ENCODE peak calls at places on chromosome 19, in seven cellular contexts. J, T, Y, U, O, E and X are unnamed samples.

GRCh38 chr19:1568320-1569019 is at the start of gene MEX3D:
- DNase-seq in T (peak), U (no peak), Y (peak), J (peak), O (peak), E (peak), X (peak)

GRCh38 chr19:39335168-39335567 is 675 bp downstream of the GMFG start:
- DNase-seq in T (no peak), U (no peak), J (peak), O (peak), Y (no peak), E (no peak), X (no peak)

GRCh38 chr19:31955884-31956283 is 389.5 kb upstream of the ZNF507 start:
- DNase-seq in U (no peak), Y (no peak), E (no peak), O (no peak), J (no peak), T (no peak), X (no peak)

GRCh38 chr19:2805261-2805900 is 14.3 kb upstream of the ZNF554 start:
- DNase-seq in T (peak), O (no peak), Y (no peak), E (no peak), J (no peak), U (no peak), X (no peak)

GRCh38 chr19:47726467-47726866 is 13.2 kb downstream of the EHD2 start:
- DNase-seq in T (no peak), U (no peak), O (no peak), Y (peak), J (no peak), E (no peak), X (no peak)

GRCh38 chr19:14775855-14776254 is 2.5 kb downstream of the ADGRE2 start:
- DNase-seq in J (no peak), O (peak), E (no peak), T (peak), Y (no peak), U (no peak), X (no peak)

GRCh38 chr19:17553256-17553655 is 2.2 kb upstream of the COLGALT1 start:
- DNase-seq in U (peak), J (no peak), E (peak), O (no peak), Y (peak), T (no peak), X (no peak)

GRCh38 chr19:35518313-35518712 is 4.9 kb upstream of the DMKN start:
- DNase-seq in U (peak), T (no peak), E (peak), O (no peak), Y (peak), J (no peak), X (no peak)

GRCh38 chr19:54388001-54388802 is 23.5 kb upstream of the LAIR1 start:
- DNase-seq in U (no peak), E (no peak), J (peak), Y (no peak), O (peak), T (no peak), X (peak)

GRCh38 chr19:54554006-54554405 is 19.6 kb upstream of the LILRA2 start:
- DNase-seq in U (no peak), Y (no peak), J (no peak), E (no peak), O (no peak), T (no peak), X (no peak)

GRCh38 chr19:6613711-6614110 is 22.8 kb upstream of the CD70 start:
- DNase-seq in O (no peak), Y (no peak), T (no peak), E (peak), J (peak), U (no peak), X (no peak)

GRCh38 chr19:16470911-16471811 is 609 bp downstream of the EPS15L1 start:
- DNase-seq in T (no peak), J (peak), E (peak), Y (peak), U (no peak), O (peak), X (peak)

GRCh38 chr19:50565984-50566903 is 2.0 kb downstream of the LRRC4B start:
- DNase-seq in T (no peak), J (peak), O (peak), Y (no peak), U (no peak), E (no peak), X (peak)

GRCh38 chr19:45527731-45528130 is 20.5 kb downstream of the VASP start:
- DNase-seq in E (no peak), J (no peak), T (no peak), U (no peak), Y (no peak), O (no peak), X (no peak)

DNA sequence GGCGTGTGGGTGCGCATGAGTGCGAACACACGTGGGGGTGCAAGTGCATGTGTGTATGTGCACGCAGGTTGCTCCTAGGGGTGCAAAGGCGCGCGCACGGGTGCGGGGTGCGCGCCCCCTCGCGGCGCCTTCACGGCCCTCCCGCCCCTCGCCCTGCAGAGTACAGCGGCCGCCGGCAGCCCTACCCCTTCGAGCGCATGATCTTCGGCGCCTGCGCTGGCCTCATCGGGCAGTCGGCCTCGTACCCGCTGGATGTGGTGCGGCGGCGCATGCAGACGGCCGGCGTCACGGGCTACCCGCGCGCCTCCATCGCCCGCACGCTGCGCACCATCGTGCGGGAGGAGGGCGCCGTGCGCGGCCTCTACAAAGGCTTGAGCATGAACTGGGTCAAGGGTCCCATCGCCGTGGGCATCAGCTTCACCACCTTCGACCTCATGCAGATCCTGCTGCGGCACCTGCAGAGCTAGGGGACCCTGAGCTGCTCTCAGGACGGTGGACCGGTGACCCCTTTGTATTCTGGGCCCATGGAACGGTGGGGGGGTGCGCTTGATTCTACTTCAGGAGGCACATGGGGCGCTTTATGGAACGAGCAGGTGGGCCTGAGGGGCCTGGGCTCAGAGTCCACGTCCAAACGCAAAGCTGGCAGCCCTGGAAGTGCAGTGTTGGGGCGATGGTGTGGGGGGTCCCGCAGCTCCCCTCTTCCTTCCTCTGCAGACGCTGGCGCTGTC is 27.7 kb downstream of the TMEM161A start:
- DNase-seq in E (no peak), O (peak), U (no peak), Y (no peak), T (no peak), J (peak), X (peak)
- TF ChIP-seq CTCF in E (peak), O (peak), U (peak), Y (peak), T (peak), J (peak), X (peak)

GRCh38 chr19:11322269-11323024 is 17.0 kb downstream of the RAB3D start:
- DNase-seq in O (no peak), Y (no peak), J (no peak), E (no peak), T (no peak), U (no peak), X (no peak)
- TF ChIP-seq CTCF in O (no peak), Y (no peak), J (no peak), E (no peak), T (no peak), U (no peak), X (no peak)

GRCh38 chr19:5564930-5565329 is 2.8 kb downstream of the TINCR start:
- DNase-seq in U (no peak), T (no peak), Y (no peak), E (no peak), O (no peak), J (no peak), X (no peak)

GRCh38 chr19:5561559-5561958 is 6.2 kb downstream of the TINCR start:
- DNase-seq in E (no peak), U (no peak), J (no peak), T (no peak), Y (no peak), O (no peak), X (no peak)

GRCh38 chr19:5563941-5564612 is 3.7 kb downstream of the TINCR start:
- DNase-seq in O (no peak), T (no peak), U (no peak), Y (no peak), E (peak), J (no peak), X (no peak)

GRCh38 chr19:5562280-5562679 is 5.5 kb downstream of the TINCR start:
- DNase-seq in O (no peak), U (no peak), Y (no peak), J (no peak), E (no peak), T (no peak), X (no peak)

GRCh38 chr19:5563008-5563431 is 4.7 kb downstream of the TINCR start:
- DNase-seq in Y (no peak), E (no peak), U (no peak), T (no peak), J (no peak), O (no peak), X (no peak)
- TF ChIP-seq CTCF in Y (peak), E (peak), U (no peak), T (no peak), J (no peak), O (no peak), X (peak)

GRCh38 chr19:27774337-27774736 is 1438.6 kb downstream of the UQCRFS1 start:
- DNase-seq in E (no peak), U (no peak), J (peak), O (no peak), T (no peak), Y (no peak), X (no peak)
- TF ChIP-seq CTCF in E (peak), U (peak), J (no peak), O (no peak), T (no peak), Y (peak), X (no peak)

DNA sequence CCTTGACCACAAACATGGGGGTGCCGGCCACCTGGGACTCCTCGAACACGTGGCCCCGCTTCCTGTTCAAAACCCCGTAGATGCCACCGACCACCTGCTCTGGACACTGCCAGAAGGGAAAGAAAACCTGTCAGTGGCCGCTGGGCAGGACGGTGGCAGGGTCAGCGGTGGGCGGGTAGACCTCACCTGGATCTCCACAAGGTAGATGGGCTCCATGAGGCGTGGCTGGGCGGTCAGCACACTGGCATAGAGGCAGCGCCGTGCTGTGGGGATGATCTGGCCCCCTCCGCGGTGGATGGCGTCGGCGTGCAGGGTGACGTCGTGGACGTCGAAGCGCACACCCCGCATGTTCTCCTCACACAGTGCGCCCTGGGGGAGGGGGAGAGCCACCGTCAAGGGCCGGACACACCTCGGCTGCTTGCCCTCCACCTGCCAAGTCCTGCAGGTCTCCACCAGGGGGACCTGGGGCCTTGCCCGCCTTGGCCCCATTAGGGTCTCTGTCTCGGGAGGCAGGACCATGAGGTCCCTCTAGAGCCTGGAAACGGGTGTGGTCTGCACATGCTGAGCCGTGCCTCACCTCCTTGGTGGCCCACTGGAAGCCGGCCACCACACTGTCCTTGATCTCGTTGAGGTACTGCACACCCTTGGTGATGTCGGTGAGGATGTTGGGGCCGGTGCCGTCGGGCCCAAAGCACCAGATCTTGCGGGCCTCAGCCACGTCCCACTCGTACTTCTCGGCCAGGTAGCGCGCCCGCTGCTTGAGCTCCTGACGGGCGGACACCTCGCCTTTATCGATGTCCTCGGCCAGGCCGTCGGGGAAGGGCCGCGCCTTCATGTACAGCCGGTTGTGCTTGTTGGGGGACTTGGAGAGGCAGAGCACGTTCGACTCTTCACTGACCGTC is 6.6 kb upstream of the DAPK3 start:
- DNase-seq in Y (no peak), U (no peak), J (no peak), O (no peak), E (no peak), T (no peak), X (no peak)
- TF ChIP-seq CTCF in Y (peak), U (no peak), J (no peak), O (no peak), E (peak), T (peak), X (no peak)

GRCh38 chr19:30014770-30015169 is 72.7 kb downstream of the URI1 start:
- DNase-seq in J (no peak), T (no peak), Y (no peak), E (no peak), O (no peak), U (no peak), X (no peak)

GRCh38 chr19:30009013-30009412 is 67.0 kb downstream of the URI1 start:
- DNase-seq in U (no peak), E (no peak), J (no peak), T (no peak), O (no peak), Y (no peak), X (no peak)

GRCh38 chr19:30006206-30006605 is 64.2 kb downstream of the URI1 start:
- DNase-seq in T (no peak), O (no peak), E (no peak), U (no peak), J (no peak), Y (no peak), X (no peak)

GRCh38 chr19:30008169-30008568 is 66.1 kb downstream of the URI1 start:
- DNase-seq in Y (no peak), J (no peak), T (no peak), O (no peak), E (no peak), U (no peak), X (no peak)

GRCh38 chr19:30011051-30011578 is 69.1 kb downstream of the URI1 start:
- DNase-seq in Y (no peak), J (no peak), O (no peak), U (no peak), E (no peak), T (no peak), X (no peak)
- TF ChIP-seq CTCF in Y (no peak), J (no peak), O (no peak), U (no peak), E (no peak), T (no peak), X (no peak)

GRCh38 chr19:29084266-29084665 is 128.7 kb downstream of the UQCRFS1 start:
- DNase-seq in O (no peak), Y (no peak), T (no peak), E (no peak), U (no peak), J (no peak), X (no peak)
- TF ChIP-seq CTCF in O (no peak), Y (no peak), T (peak), E (no peak), U (peak), J (no peak), X (no peak)

GRCh38 chr19:37905936-37906867 is at the start of gene WDR87:
- DNase-seq in E (peak), J (peak), T (peak), O (peak), Y (peak), U (no peak), X (peak)
- TF ChIP-seq CTCF in E (peak), J (no peak), T (no peak), O (no peak), Y (peak), U (no peak), X (no peak)